ENCODE peak calls at places on chromosomes 7 and 10, in four cellular contexts. P, A, B and Q are unnamed samples.
A peak's percentile ranks its signal among the peaks of the same experiment; 100 is the strongest.

GRCh38 chr7:104106106-104106505 is 101.7 kb downstream of the ORC5 start:
- DNase-seq in P (no peak), A (no peak), B (no peak), Q (no peak)

GRCh38 chr7:25429731-25430130 is 201.4 kb upstream of the NPVF start:
- DNase-seq in P (no peak), A (no peak), B (no peak), Q (no peak)

GRCh38 chr7:55469721-55470120 is 102.6 kb downstream of the VOPP1 start:
- DNase-seq in P (no peak), A (no peak), B (no peak), Q (no peak)

GRCh38 chr7:29442146-29442545 is 121.5 kb upstream of the PRR15 start:
- DNase-seq in P (peak; percentile 79), A (no peak), B (peak; percentile 49), Q (no peak)

GRCh38 chr7:99030951-99031350 is 113.0 kb downstream of the SMURF1 start:
- DNase-seq in P (no peak), A (no peak), B (no peak), Q (no peak)

GRCh38 chr7:112131016-112131415 is 75.2 kb downstream of the DOCK4 start:
- DNase-seq in P (no peak), A (no peak), B (no peak), Q (no peak)

GRCh38 chr7:29807179-29807841 is 1.0 kb downstream of the WIPF3 start:
- DNase-seq in P (peak; percentile 35), A (peak; percentile 67), B (peak; percentile 72), Q (peak; percentile 13)

GRCh38 chr10:35421553-35422178 is 85.4 kb downstream of the CCNY start:
- DNase-seq in P (no peak), A (no peak), B (no peak), Q (peak; percentile 73)

GRCh38 chr10:103845983-103846382 is 9.4 kb downstream of the SH3PXD2A start:
- DNase-seq in P (no peak), A (no peak), B (no peak), Q (no peak)

GRCh38 chr10:10758306-10758705 is 259.4 kb upstream of the CELF2 start:
- DNase-seq in P (no peak), A (no peak), B (no peak), Q (no peak)

GRCh38 chr10:14325325-14325955 is 5.3 kb downstream of the FRMD4A start:
- DNase-seq in P (peak; percentile 11), A (peak; percentile 89), B (peak; percentile 75), Q (peak; percentile 84)

DNA sequence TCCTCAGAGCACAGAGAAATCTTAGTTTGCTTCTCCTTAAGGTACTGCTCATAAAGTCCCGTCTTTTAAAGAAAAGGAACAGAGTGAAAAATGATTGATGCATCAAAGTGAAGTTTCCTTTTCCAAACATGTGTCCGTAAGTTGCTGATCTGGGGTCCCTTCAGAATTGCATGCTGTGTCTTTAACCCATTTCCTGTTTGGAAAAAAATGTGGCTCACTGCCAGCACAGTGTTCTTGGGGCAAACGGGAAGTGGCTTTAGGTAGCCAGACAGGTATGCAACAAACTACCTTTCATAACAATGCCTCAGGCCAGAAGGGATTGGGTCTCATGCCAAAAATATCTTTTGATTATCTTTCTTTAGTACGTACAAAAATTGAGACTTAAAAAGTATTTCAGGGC is 50.9 kb downstream of the TFAM start:
- DNase-seq in P (no peak), A (no peak), B (no peak), Q (peak; percentile 77)
- H3K27ac ChIP-seq in P (no peak overlapping the region), A (no peak overlapping the region), B (no peak overlapping the region), Q (peak overlapping the region; percentile 85)

DNA sequence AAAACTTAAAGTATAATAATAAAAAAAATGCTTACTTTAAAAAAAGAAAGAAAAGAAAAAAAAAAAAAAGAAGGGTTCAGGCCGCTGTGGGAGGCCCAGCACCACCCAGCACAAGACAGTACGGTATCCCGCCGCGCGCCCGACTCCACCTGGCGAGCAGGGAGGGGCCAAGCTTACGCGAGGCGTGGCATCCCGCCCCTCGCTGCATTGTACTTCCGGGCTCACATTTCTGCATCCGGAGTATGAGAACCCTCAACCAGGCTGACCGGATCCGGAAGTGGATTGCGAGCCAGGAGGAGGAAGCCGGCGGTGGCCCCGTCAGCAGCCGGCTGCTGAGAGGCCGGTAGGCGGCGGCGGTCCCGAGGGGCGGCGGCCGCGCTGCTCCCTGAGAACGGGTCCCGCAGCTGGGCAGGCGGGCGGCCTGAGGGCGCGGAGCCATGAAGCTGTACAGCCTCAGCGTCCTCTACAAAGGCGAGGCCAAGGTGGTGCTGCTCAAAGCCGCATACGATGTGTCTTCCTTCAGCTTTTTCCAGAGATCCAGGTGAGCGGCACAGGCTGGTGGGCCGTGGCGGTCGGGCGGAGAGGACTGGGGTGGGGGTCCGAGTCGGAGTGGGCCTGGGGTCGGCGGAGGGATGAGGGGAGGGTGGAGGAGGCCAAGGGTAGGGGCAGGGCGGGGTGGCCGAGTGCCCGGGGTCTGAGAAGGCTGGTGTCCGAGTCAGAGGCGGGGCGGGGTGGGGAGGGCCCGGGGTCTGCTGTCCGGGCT is at the start of gene YKT6:
- DNase-seq in P (peak; percentile 80), A (peak; percentile 88), B (peak; percentile 95), Q (peak; percentile 98)
- H2BK120ac ChIP-seq in P (no peak within 1 kb of the TSS), A (no peak within 1 kb of the TSS), B (no peak within 1 kb of the TSS), Q (peak within 1 kb of the TSS; percentile 8)

DNA sequence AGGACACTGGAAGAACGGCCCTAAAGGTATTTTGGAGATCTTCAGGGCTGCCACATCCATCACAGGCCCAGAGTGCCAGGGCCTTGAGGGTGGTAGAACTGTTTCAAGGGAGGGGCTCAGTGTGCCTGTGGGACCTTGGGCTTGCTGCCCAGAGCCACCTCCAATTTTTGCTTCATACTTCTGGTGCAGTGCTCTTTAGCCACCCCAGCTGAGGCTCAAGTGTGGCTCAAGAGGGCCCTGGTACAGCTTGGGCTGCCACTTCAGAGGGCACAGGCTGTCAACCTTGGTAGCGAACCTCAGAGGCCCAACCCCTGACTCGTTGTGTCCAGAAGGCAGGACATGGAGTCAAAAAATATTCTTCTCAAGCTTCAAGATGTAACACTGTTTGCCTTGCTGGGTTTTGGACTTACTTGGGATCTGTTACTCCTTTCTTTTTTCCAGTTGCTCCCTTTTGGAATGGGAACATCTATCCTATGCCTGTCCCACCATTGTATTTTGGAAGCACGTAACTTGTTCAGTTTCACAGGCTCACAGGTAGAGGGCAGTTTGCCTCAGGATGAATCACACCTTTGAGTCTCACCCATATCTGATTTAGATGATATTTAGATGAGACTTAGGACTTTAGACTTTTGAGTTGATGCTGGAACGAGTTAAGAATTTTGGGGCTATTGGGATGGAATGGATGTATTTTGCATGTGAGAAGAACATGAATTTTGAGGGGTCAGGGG is 224.8 kb downstream of the RPS24 start:
- DNase-seq in P (no peak), A (no peak), B (no peak), Q (peak; percentile 42)
- H2BK12ac ChIP-seq in P (no peak overlapping the region), A (no peak overlapping the region), B (no peak overlapping the region), Q (peak overlapping the region; percentile 75)

DNA sequence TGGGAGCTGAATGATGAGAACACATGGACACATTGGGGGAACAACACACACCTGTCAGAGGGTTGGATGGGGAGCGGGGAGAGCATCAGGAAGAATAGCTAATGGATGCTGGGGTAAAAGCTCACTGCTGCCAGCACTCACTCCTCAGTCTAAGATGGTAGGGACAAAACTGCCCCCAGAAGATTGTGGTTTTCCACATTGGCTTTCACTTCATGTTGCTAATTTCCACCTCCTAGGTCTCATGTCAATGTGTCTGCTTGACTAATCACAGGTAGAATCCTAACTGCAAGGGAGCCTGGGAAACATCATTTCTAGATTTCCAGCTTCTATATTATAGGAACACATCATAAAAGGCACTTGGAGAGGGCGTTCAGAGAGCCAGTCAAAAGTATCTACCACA is 22.6 kb downstream of the APBB1IP start:
- DNase-seq in P (no peak), A (no peak), B (no peak), Q (no peak)
- H3K27ac ChIP-seq in P (no peak overlapping the region), A (no peak overlapping the region), B (no peak overlapping the region), Q (no peak overlapping the region)

GRCh38 chr7:47775238-47775637 is 173.0 kb downstream of the PKD1L1 start:
- DNase-seq in P (no peak), A (no peak), B (no peak), Q (no peak)

GRCh38 chr7:47779341-47779771 is 168.9 kb downstream of the PKD1L1 start:
- DNase-seq in P (no peak), A (no peak), B (no peak), Q (peak; percentile 99)

GRCh38 chr7:47778153-47778661 is 170.1 kb downstream of the PKD1L1 start:
- DNase-seq in P (no peak), A (no peak), B (no peak), Q (peak; percentile 88)

GRCh38 chr7:47777531-47778152 is 170.6 kb downstream of the PKD1L1 start:
- DNase-seq in P (no peak), A (no peak), B (no peak), Q (peak; percentile 89)

DNA sequence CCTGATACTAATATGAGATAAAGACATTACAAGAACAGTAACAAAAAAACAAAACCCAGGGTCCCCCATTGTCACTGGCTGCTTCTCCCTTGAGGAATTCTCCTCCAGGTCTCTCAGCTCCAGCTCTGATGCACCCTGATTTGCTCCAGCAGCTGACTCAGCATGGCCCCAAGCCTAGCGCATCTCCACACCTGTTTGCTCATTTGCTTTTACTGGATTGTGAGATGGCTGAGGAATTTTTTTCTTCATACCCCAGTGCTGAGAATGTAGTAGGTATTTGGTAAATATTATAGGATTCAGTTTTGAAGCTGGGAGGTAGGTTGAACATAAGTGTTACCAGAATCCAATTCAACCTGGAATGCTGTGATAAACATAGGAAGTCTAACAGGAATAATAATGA is 171.9 kb downstream of the PKD1L1 start:
- DNase-seq in P (no peak), A (no peak), B (no peak), Q (no peak)
- H2BK120ac ChIP-seq in P (no peak overlapping the region), A (no peak overlapping the region), B (no peak overlapping the region), Q (no peak overlapping the region)

DNA sequence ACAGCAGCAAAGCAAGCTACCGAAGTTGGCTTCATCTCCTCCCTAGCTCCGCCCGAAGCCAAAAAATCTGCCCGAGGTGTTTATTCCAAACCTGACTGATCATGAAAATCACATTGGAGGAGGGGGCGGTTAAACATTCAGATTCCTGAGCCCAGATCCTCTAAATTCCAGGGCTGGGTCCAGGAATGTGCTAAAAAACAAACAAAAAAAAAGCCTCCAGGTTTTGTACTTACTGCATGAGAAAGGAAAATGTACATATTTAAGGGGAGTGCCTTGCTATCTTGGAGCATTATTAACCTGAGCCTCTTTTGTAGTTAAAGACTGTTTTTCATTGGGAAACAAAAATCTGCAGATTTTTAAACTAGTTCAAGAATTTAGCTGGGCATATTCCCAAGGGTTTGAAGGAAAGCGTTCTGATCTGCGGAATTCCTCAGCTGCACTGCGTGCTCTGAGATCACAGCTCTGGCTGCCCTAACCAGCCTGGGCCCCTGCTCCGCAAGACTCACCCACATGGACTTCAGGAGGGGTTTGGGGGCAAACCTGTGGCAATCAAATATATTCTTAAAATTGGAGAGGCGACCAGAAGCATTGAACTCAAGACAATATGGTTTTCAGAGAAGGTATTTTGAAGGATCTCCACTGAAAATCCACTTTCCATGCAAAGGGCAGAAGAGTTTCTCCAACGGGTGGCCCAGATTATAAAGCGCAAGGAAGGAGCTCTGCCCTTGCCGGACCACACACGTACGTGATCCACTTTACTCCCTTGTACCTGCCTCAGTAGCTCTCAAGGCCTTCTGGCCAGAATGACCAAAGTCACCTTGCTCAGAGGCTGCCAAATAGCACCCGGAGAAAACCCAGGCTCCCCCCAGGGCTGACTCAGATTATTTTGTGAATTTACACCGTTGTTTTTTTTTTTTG is 10.0 kb upstream of the TNS3 start:
- DNase-seq in P (no peak), A (no peak), B (no peak), Q (peak; percentile 64)
- H2BK12ac ChIP-seq in P (no peak overlapping the region), A (peak overlapping the region; percentile 94), B (no peak overlapping the region), Q (peak overlapping the region; percentile 72)

GRCh38 chr7:102445674-102446071 is 12.3 kb downstream of the ORAI2 start:
- DNase-seq in P (no peak), A (no peak), B (no peak), Q (no peak)

GRCh38 chr7:102444961-102445673 is 11.7 kb downstream of the ORAI2 start:
- DNase-seq in P (no peak), A (no peak), B (no peak), Q (no peak)

GRCh38 chr7:102436123-102436522 is 2.7 kb downstream of the ORAI2 start:
- DNase-seq in P (no peak), A (no peak), B (no peak), Q (no peak)

GRCh38 chr7:102439963-102440795 is 6.8 kb downstream of the ORAI2 start:
- DNase-seq in P (peak; percentile 48), A (no peak), B (peak; percentile 86), Q (peak; percentile 69)
- H3K27ac ChIP-seq in P (peak overlapping the region; percentile 66), A (no peak overlapping the region), B (no peak overlapping the region), Q (peak overlapping the region; percentile 2)